ENCODE peak calls at places on chromosome 17, in eight cellular contexts. Y is thoracic aorta, F is heart right ventricle, V is keratinocyte, O is cardiac muscle cell, S is lower lobe of right lung, N is uterus, T is Peyer's patch. A is an unnamed sample. For H3K27me3 and H3K36me3, the result is how much of the 10 kb centered on the place peaks cover.

GRCh38 chr17:57677301-57677700 is 67.8 kb downstream of the CCDC182 start:
- DNase-seq in Y (no peak), F (no peak), V (no peak), O (no peak), S (no peak), N (no peak), T (no peak), A (no peak)

GRCh38 chr17:76440722-76441362 is 12.1 kb downstream of the UBE2O start:
- DNase-seq in Y (no peak), F (no peak), V (no peak), O (no peak), S (no peak), N (no peak), T (no peak), A (no peak)

GRCh38 chr17:7852262-7852670 is 2.6 kb upstream of the TMEM88 start:
- DNase-seq in Y (no peak), F (peak), V (no peak), O (no peak), S (peak), N (no peak), T (no peak), A (no peak)

GRCh38 chr17:28078443-28079229 is 36.2 kb downstream of the NLK start:
- DNase-seq in Y (no peak), F (no peak), V (no peak), O (no peak), S (no peak), N (no peak), T (no peak), A (no peak)

GRCh38 chr17:49851387-49852291 is 3.8 kb upstream of the TAC4 start:
- DNase-seq in Y (no peak), F (peak), V (no peak), O (peak), S (peak), N (peak), T (peak), A (no peak)

GRCh38 chr17:5557485-5557884 is 26.8 kb downstream of the NLRP1 start:
- DNase-seq in Y (no peak), F (no peak), V (peak), O (no peak), S (no peak), N (no peak), T (no peak), A (peak)

GRCh38 chr17:57612202-57613071 is 132.7 kb downstream of the CCDC182 start:
- DNase-seq in Y (no peak), F (no peak), V (no peak), O (peak), S (no peak), N (no peak), T (no peak), A (no peak)

GRCh38 chr17:77264617-77265230 is 124.0 kb downstream of the SEC14L1 start:
- DNase-seq in Y (no peak), F (no peak), V (no peak), O (no peak), S (no peak), N (no peak), T (no peak), A (no peak)

GRCh38 chr17:27531469-27531948 is 75.3 kb downstream of the KSR1 start:
- DNase-seq in Y (no peak), F (no peak), V (no peak), O (no peak), S (no peak), N (no peak), T (no peak), A (no peak)

GRCh38 chr17:32261937-32262510 is 3.6 kb upstream of the RHBDL3 start:
- DNase-seq in Y (no peak), F (no peak), V (no peak), O (no peak), S (peak), N (no peak), T (no peak), A (no peak)
- H3K27me3 ChIP-seq in Y (under half), F (under half), V (half or more), O (half or more), S (under half), N (under half), T (under half), A (under half)

DNA sequence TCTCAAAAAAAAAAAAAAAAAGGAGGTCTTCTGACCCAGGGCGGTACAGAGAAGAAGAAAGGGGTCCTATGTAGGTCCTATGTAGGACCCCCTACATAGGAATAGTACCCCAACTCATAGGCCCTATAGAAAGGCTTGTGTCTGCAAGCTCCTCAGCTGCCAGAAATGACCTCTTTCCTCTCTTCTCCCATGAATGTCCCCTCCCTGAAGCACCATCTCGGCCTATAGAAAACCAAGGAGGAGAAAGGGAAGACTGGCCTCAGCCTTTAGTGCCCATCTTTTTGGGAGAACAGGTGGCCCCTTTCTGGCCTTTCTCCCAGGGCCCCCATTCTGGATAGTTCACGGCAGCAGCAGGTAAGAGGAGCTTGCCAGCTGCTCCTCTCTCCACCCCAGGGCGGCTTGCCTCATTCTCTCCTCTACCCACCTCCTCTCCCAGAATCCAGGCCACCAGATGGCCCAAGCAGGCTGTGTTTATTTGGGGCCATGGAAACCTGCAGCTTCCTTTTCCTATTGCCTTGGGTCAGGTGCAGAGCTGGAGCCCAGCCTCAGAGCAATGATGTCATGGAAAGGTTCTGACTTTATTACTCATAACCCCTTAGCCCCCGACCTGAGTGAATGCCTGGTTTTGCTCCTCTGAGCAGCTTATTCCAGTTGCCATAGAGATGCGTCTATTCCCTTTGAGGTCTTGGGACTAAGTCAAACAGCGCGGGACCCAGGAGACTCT is 1.6 kb upstream of the MRPL58 start:
- DNase-seq in Y (no peak), F (peak), V (no peak), O (no peak), S (no peak), N (peak), T (peak), A (no peak)
- TF ChIP-seq CTCF in Y (no peak), F (no peak), V (no peak), O (no peak), S (no peak), N (peak), T (no peak), A (no peak)

GRCh38 chr17:36978810-36979584 is 30.2 kb downstream of the AATF start:
- DNase-seq in Y (no peak), F (no peak), V (no peak), O (no peak), S (no peak), N (no peak), T (no peak), A (no peak)

GRCh38 chr17:36977568-36977967 is 28.8 kb downstream of the AATF start:
- DNase-seq in Y (no peak), F (no peak), V (no peak), O (no peak), S (no peak), N (no peak), T (no peak), A (no peak)

GRCh38 chr17:36975922-36976515 is 27.3 kb downstream of the AATF start:
- DNase-seq in Y (no peak), F (no peak), V (no peak), O (no peak), S (no peak), N (no peak), T (no peak), A (no peak)

GRCh38 chr17:36979585-36979941 is 30.8 kb downstream of the AATF start:
- DNase-seq in Y (no peak), F (no peak), V (no peak), O (no peak), S (no peak), N (no peak), T (no peak), A (no peak)

GRCh38 chr17:36977066-36977465 is 28.3 kb downstream of the AATF start:
- DNase-seq in Y (no peak), F (no peak), V (no peak), O (no peak), S (no peak), N (no peak), T (no peak), A (no peak)
- H3K36me3 ChIP-seq in Y (under half), F (under half), V (under half), O (under half), S (under half), N (under half), T (under half), A (under half)

DNA sequence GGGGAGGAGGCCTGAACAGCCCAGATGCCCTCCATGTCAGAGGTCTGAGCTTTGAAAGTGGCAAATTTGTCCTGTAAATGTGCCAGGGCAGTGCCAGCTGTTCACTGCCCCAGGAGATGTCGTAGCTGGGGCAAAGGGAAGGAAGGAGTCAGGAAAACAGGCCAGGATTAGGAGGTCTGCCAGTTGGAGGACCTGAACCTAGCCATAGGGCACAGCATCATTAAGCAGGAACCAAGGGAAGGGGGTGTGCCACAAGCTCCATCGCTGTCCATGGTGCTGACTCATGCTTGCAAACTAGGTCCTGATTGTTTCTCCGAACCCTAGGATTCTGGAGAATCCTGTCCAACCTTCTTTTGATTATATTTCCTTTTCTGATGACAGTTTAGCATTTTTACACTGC is 124.2 kb downstream of the TMEM132E start:
- DNase-seq in Y (no peak), F (peak), V (no peak), O (peak), S (no peak), N (no peak), T (no peak), A (no peak)
- H3K27me3 ChIP-seq in Y (under half), F (under half), V (under half), O (under half), S (under half), N (under half), T (under half), A (under half)

DNA sequence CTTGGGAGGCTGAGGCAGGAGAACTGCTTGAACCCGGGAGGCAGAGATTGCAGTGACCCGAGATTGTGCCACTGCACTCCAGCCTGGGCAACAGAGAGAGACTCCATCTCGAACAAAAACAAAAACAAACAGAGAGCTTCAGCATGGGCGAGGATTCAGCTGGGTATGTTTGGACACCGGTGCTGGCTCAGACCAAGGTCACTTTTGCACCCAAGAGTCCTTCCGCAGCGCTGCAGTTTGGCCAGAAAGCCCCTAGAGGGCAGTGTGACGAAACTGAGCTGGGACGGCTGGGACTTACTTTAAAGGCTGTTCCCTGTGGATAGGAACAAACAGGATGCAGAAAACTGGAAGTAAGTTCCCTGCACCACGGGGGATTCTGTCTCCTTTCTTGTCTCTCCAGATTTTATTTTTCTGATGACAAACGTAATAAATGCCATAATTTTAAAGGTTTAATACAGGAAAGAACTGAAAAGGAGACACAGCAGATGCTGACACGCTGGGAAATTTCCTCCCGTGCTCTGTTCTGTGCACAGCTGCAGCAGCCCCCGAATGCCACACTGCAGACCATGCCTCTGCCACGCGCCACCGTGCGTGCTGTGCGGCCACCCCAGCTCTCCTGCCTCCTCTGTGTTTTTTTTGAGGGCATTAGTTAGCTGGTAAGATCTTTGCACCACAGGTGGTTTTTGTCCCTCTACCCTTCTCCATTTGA is 25.2 kb upstream of the USP36 start:
- DNase-seq in Y (peak), F (peak), V (no peak), O (peak), S (peak), N (peak), T (peak), A (no peak)
- TF ChIP-seq CTCF in Y (peak), F (peak), V (peak), O (peak), S (peak), N (peak), T (peak), A (peak)

DNA sequence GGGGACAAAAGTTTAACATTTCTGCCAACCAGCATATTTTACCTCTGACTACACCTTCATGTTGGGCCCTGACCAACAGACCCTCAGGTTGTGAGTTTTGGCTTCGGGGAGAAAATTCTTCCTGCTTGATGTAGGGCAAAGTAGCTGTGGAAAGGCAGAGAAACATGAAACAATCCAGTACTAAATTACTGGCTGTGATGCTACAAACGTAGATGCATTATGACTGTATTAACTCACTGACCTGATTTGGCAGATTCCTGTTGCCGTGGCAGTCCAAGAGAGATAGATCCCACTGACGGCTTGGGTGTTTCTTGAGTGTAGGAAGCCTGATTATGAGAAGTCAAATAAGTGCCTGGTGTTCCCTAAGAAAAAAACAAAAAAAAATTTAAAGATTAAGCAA is 80.7 kb downstream of the TTC19 start:
- DNase-seq in Y (no peak), F (no peak), V (no peak), O (no peak), S (no peak), N (no peak), T (no peak), A (no peak)
- H3K36me3 ChIP-seq in Y (under half), F (under half), V (under half), O (under half), S (half or more), N (under half), T (half or more), A (under half)

GRCh38 chr17:61828694-61829093 is 34.6 kb downstream of the BRIP1 start:
- DNase-seq in Y (no peak), F (no peak), V (no peak), O (no peak), S (no peak), N (no peak), T (no peak), A (no peak)

GRCh38 chr17:61833536-61834203 is 29.7 kb downstream of the BRIP1 start:
- DNase-seq in Y (no peak), F (no peak), V (peak), O (no peak), S (no peak), N (no peak), T (no peak), A (peak)

GRCh38 chr17:61831099-61831498 is 32.2 kb downstream of the BRIP1 start:
- DNase-seq in Y (no peak), F (no peak), V (no peak), O (no peak), S (no peak), N (no peak), T (no peak), A (no peak)

GRCh38 chr17:61834610-61835009 is 28.7 kb downstream of the BRIP1 start:
- DNase-seq in Y (no peak), F (no peak), V (no peak), O (no peak), S (no peak), N (no peak), T (no peak), A (no peak)

GRCh38 chr17:61832463-61832862 is 30.9 kb downstream of the BRIP1 start:
- DNase-seq in Y (no peak), F (no peak), V (no peak), O (no peak), S (no peak), N (no peak), T (no peak), A (no peak)
- H3K27me3 ChIP-seq in Y (under half), F (under half), V (under half), O (under half), S (under half), N (under half), T (under half), A (under half)

GRCh38 chr17:39916918-39917317 is 1.5 kb downstream of the GSDMB start:
- DNase-seq in Y (no peak), F (no peak), V (no peak), O (no peak), S (no peak), N (no peak), T (no peak), A (no peak)
- TF ChIP-seq CTCF in Y (no peak), F (no peak), V (no peak), O (peak), S (no peak), N (no peak), T (no peak), A (peak)

GRCh38 chr17:40291311-40291710 is 3.6 kb downstream of the CDC6 start:
- DNase-seq in Y (no peak), F (no peak), V (no peak), O (no peak), S (no peak), N (no peak), T (no peak), A (no peak)
- H3K36me3 ChIP-seq in Y (under half), F (under half), V (under half), O (under half), S (under half), N (under half), T (under half), A (under half)

DNA sequence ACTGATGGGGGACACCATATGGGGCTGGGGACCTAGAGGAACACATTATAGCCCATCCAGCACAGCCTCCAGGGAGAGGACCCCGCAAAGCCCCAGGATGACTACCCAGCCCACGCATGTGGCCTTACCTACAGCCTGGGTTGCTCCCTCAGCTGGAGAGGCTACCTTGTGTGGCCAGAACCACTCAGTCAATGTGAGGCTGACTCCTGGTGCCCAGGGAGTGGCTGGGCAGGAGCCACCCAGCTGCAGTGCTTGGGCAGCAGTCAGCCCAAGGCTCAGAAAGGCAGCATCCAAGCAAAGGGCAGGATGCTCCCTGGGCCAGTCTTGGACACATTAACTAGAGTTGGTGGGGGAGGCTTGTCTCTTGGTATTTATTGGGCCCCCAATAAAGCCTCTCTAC is 246.2 kb downstream of the RBFOX3 start:
- DNase-seq in Y (no peak), F (no peak), V (no peak), O (no peak), S (no peak), N (no peak), T (no peak), A (no peak)
- H3K27me3 ChIP-seq in Y (under half), F (half or more), V (under half), O (under half), S (half or more), N (under half), T (under half), A (under half)